ENCODE peak calls at places on chromosomes 7 and 10, in nine cellular contexts. S, O, J, U, B, D, E, M and X are unnamed samples.

GRCh38 chr10:79067241-79068202 is 1.2 kb upstream of the ZMIZ1 start:
- DNase-seq in O (peak; percentile 97), U (peak; percentile 93), B (peak; percentile 71), S (peak; percentile 81), M (peak; percentile 33), D (peak; percentile 81), J (peak; percentile 78), E (peak; percentile 96), X (peak; percentile 75)

GRCh38 chr10:132489053-132489703 is 48.4 kb upstream of the INPP5A start:
- DNase-seq in E (no peak), S (peak; percentile 77), D (no peak), M (no peak), J (no peak), U (peak; percentile 83), B (no peak), O (no peak), X (no peak)

GRCh38 chr10:62946278-62946677 is 130.1 kb upstream of the EGR2 start:
- DNase-seq in O (no peak), E (no peak), U (no peak), M (no peak), B (no peak), J (no peak), D (no peak), S (no peak), X (no peak)

GRCh38 chr7:29126804-29127203 is 19.5 kb downstream of the CPVL start:
- DNase-seq in J (no peak), D (no peak), B (no peak), M (no peak), U (no peak), E (no peak), S (no peak), O (no peak), X (no peak)

GRCh38 chr10:85224366-85224960 is 896.1 kb downstream of the CCSER2 start:
- DNase-seq in U (no peak), D (no peak), M (no peak), S (no peak), E (no peak), B (no peak), J (no peak), O (no peak), X (no peak)

GRCh38 chr7:831596-832291 is 532 bp upstream of the SUN1 start:
- DNase-seq in B (no peak), D (no peak), E (no peak), M (no peak), J (peak; percentile 58), U (peak; percentile 94), S (peak; percentile 85), O (no peak), X (no peak)

GRCh38 chr10:49300140-49300974 is 1.4 kb downstream of the C10orf71 start:
- DNase-seq in D (no peak), B (no peak), E (no peak), S (no peak), O (no peak), J (no peak), M (no peak), U (no peak), X (no peak)

GRCh38 chr7:115056019-115056418 is 134.1 kb downstream of the MDFIC start:
- DNase-seq in M (no peak), E (no peak), S (no peak), D (no peak), O (no peak), U (no peak), B (no peak), J (no peak), X (no peak)

GRCh38 chr10:97538401-97538800 is 34.2 kb upstream of the ANKRD2 start:
- DNase-seq in S (no peak), U (peak; percentile 80), E (no peak), J (no peak), M (no peak), B (no peak), O (no peak), D (no peak), X (no peak)

GRCh38 chr10:36801660-36802059 is 323.7 kb upstream of the ANKRD30A start:
- DNase-seq in O (no peak), D (no peak), B (no peak), S (no peak), J (no peak), U (no peak), E (no peak), M (no peak), X (no peak)

GRCh38 chr10:48682265-48682664 is 2.4 kb upstream of the WDFY4 start:
- DNase-seq in O (no peak), E (no peak), U (no peak), B (no peak), S (no peak), D (no peak), M (no peak), J (no peak), X (no peak)

GRCh38 chr10:76582536-76582935 is 1055.1 kb downstream of the KCNMA1 start:
- DNase-seq in E (no peak), O (no peak), J (no peak), S (peak; percentile 7), D (no peak), M (no peak), U (peak; percentile 20), B (no peak), X (no peak)